ENCODE peak calls at places on chromosome 18, in five cellular contexts. T is fibroblast of lung, A is HepG2, Y is Karpas-422, F is SK-N-SH. H is an unnamed sample.
A peak's percentile ranks its signal among the peaks of the same experiment; 100 is the strongest.

GRCh38 chr18:50401888-50402287 is 27.0 kb downstream of the SKA1 start:
- DNase-seq in A (peak; percentile 77), Y (no peak), F (peak; percentile 54), T (peak; percentile 9), H (no peak)

GRCh38 chr18:55573386-55573785 is 14.6 kb downstream of the TCF4 start:
- DNase-seq in F (no peak), A (no peak), T (no peak), Y (no peak), H (no peak)

GRCh38 chr18:13136056-13136688 is 82.4 kb upstream of the LDLRAD4 start:
- DNase-seq in F (no peak), A (no peak), Y (peak; percentile 64), T (peak; percentile 43), H (no peak)

GRCh38 chr18:51582551-51582950 is 385.1 kb upstream of the MEX3C start:
- DNase-seq in F (no peak), Y (no peak), A (no peak), T (no peak), H (no peak)

GRCh38 chr18:814300-815084 is 2.5 kb upstream of the YES1 start:
- DNase-seq in T (no peak), A (no peak), F (no peak), Y (no peak), H (no peak)

GRCh38 chr18:25282282-25282681 is 69.7 kb downstream of the ZNF521 start:
- DNase-seq in T (no peak), A (no peak), F (no peak), Y (no peak), H (no peak)

GRCh38 chr18:54261894-54262293 is 7.4 kb upstream of the POLI start:
- DNase-seq in T (no peak), F (no peak), A (no peak), Y (no peak), H (no peak)

GRCh38 chr18:54775686-54776085 is 52.6 kb upstream of the RAB27B start:
- DNase-seq in Y (peak; percentile 2), A (no peak), F (peak; percentile 15), T (peak; percentile 90), H (peak; percentile 88)

GRCh38 chr18:55907352-55908045 is 319.5 kb upstream of the TCF4 start:
- DNase-seq in A (no peak), F (no peak), Y (no peak), T (peak; percentile 34), H (no peak)

GRCh38 chr18:77701977-77702376 is 452.3 kb downstream of the GALR1 start:
- DNase-seq in F (no peak), A (no peak), T (no peak), Y (peak; percentile 63), H (no peak)

GRCh38 chr18:29305516-29305915 is 1128.6 kb upstream of the CDH2 start:
- DNase-seq in T (no peak), A (no peak), F (no peak), Y (no peak), H (no peak)

GRCh38 chr18:7812431-7813063 is 245.4 kb downstream of the PTPRM start:
- DNase-seq in T (peak; percentile 87), Y (no peak), A (peak; percentile 80), F (no peak), H (peak; percentile 62)

GRCh38 chr18:40555914-40556313 is 1399.1 kb upstream of the PIK3C3 start:
- DNase-seq in T (peak; percentile 28), F (no peak), A (no peak), Y (no peak), H (peak; percentile 66)

DNA sequence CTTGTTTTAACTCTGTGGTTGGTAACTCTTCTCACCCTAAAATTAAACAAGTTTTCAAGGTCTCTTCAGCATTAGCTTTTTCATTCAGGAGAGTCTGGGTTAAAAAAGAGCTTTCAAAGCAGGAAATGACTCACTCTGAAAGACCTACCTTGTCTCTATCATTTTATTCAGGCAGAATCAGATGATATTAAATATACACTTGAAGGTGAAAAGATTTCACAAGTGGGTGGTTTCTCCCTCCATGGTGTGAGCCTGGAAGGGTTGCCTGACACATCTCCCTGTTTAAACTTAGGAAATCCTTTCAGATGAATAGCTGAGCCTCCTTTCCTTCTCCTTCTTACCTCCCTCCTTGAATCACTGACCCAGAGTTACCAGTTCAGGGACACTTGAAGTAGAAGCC is 1402.0 kb upstream of the PIK3C3 start:
- DNase-seq in F (no peak), T (peak; percentile 19), A (no peak), Y (no peak), H (no peak)
- H2AFZ ChIP-seq in F (peak overlapping the region; percentile 24), T (no peak overlapping the region), A (no peak overlapping the region), Y (no peak overlapping the region), H (no peak overlapping the region)

DNA sequence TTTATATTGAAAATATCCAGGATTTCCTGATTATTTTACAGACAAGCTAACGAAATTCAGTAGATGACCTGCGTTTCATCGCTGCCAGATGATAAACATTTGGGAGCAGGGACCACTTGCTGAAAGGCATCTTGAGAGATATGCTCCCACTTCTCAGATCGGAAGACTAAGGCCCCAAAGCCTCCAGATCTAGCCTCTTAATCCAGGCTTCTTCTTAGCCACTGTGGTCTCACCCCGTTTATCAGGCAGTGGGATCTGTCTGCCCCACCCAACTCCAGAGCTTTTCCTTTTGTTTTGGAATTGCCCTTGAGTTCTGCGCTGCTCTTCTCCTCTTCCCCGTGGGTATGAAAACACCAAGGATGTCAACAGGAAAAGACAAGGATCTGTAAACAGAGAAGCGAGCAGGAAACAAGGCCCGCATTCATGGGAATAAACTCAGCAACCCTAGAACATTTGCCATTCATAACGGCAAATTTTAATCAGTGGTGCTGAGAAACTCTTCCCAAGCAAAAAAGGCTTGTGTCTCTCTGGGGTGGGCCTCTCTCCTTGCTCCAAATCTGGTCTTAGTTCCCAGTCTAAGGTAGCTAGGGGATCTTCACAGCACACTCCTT is 21.4 kb downstream of the MYL12B start:
- DNase-seq in F (no peak), T (no peak), A (no peak), Y (no peak), H (no peak)
- H3K9ac ChIP-seq in F (no peak overlapping the region), T (no peak overlapping the region), A (no peak overlapping the region), Y (no peak overlapping the region), H (no peak overlapping the region)

GRCh38 chr18:22691988-22692710 is 241.0 kb upstream of the RBBP8 start:
- DNase-seq in T (peak; percentile 98), F (no peak), A (no peak), Y (no peak), H (peak; percentile 82)

GRCh38 chr18:22694954-22695353 is 238.2 kb upstream of the RBBP8 start:
- DNase-seq in T (peak; percentile 99), A (no peak), Y (no peak), F (no peak), H (peak; percentile 97)

GRCh38 chr18:22697561-22697960 is 235.6 kb upstream of the RBBP8 start:
- DNase-seq in Y (no peak), T (no peak), A (no peak), F (no peak), H (no peak)

GRCh38 chr18:22698711-22699110 is 234.4 kb upstream of the RBBP8 start:
- DNase-seq in Y (no peak), F (no peak), A (no peak), T (no peak), H (no peak)

GRCh38 chr18:22695674-22696073 is 237.5 kb upstream of the RBBP8 start:
- DNase-seq in A (no peak), T (no peak), Y (no peak), F (no peak), H (no peak)
- H3K4me3 ChIP-seq in A (no peak overlapping the region), T (no peak overlapping the region), Y (no peak overlapping the region), F (peak overlapping the region; percentile 34), H (no peak overlapping the region)

GRCh38 chr18:60404686-60405085 is 32.1 kb upstream of the MC4R start:
- DNase-seq in T (peak; percentile 5), F (no peak), Y (no peak), A (no peak), H (no peak)
- H2AFZ ChIP-seq in T (no peak overlapping the region), F (no peak overlapping the region), Y (no peak overlapping the region), A (no peak overlapping the region), H (no peak overlapping the region)

GRCh38 chr18:45103319-45104070 is 422.8 kb downstream of the SETBP1 start:
- DNase-seq in A (no peak), T (no peak), Y (peak; percentile 68), F (no peak), H (no peak)

GRCh38 chr18:45104071-45104440 is 423.4 kb downstream of the SETBP1 start:
- DNase-seq in Y (peak; percentile 57), F (no peak), T (no peak), A (no peak), H (no peak)

GRCh38 chr18:45107425-45107824 is 426.7 kb downstream of the SETBP1 start:
- DNase-seq in F (no peak), A (no peak), T (peak; percentile 86), Y (no peak), H (no peak)

GRCh38 chr18:45106331-45106774 is 425.7 kb downstream of the SETBP1 start:
- DNase-seq in A (no peak), Y (peak; percentile 42), T (peak; percentile 81), F (no peak), H (peak; percentile 53)

GRCh38 chr18:45102863-45103262 is 422.2 kb downstream of the SETBP1 start:
- DNase-seq in T (no peak), A (no peak), F (no peak), Y (peak; percentile 42), H (no peak)
- H3K9ac ChIP-seq in T (no peak overlapping the region), A (no peak overlapping the region), F (no peak overlapping the region), Y (peak overlapping the region; percentile 47), H (no peak overlapping the region)

GRCh38 chr18:23994361-23994902 is 20.1 kb upstream of the TTC39C start:
- DNase-seq in Y (no peak), F (peak; percentile 65), A (peak; percentile 52), T (peak; percentile 92), H (peak; percentile 76)
- H3K4me3 ChIP-seq in Y (no peak overlapping the region), F (peak overlapping the region; percentile 47), A (no peak overlapping the region), T (peak overlapping the region; percentile 46), H (peak overlapping the region; percentile 47)

GRCh38 chr18:73408434-73408833 is 540.6 kb upstream of the NETO1 start:
- DNase-seq in Y (no peak), T (peak; percentile 63), A (no peak), F (no peak), H (peak; percentile 39)

GRCh38 chr18:73409242-73409641 is 541.5 kb upstream of the NETO1 start:
- DNase-seq in F (no peak), A (no peak), T (peak; percentile 35), Y (no peak), H (peak; percentile 5)

GRCh38 chr18:73407506-73407905 is 539.7 kb upstream of the NETO1 start:
- DNase-seq in F (no peak), T (peak; percentile 9), A (no peak), Y (no peak), H (peak; percentile 43)
- H2AFZ ChIP-seq in F (no peak overlapping the region), T (no peak overlapping the region), A (no peak overlapping the region), Y (no peak overlapping the region), H (no peak overlapping the region)

GRCh38 chr18:22468554-22468891 is 50.8 kb upstream of the CTAGE1 start:
- DNase-seq in T (no peak), F (no peak), A (no peak), Y (no peak), H (no peak)
- H3K9ac ChIP-seq in T (no peak overlapping the region), F (no peak overlapping the region), A (no peak overlapping the region), Y (no peak overlapping the region), H (peak overlapping the region; percentile 58)

DNA sequence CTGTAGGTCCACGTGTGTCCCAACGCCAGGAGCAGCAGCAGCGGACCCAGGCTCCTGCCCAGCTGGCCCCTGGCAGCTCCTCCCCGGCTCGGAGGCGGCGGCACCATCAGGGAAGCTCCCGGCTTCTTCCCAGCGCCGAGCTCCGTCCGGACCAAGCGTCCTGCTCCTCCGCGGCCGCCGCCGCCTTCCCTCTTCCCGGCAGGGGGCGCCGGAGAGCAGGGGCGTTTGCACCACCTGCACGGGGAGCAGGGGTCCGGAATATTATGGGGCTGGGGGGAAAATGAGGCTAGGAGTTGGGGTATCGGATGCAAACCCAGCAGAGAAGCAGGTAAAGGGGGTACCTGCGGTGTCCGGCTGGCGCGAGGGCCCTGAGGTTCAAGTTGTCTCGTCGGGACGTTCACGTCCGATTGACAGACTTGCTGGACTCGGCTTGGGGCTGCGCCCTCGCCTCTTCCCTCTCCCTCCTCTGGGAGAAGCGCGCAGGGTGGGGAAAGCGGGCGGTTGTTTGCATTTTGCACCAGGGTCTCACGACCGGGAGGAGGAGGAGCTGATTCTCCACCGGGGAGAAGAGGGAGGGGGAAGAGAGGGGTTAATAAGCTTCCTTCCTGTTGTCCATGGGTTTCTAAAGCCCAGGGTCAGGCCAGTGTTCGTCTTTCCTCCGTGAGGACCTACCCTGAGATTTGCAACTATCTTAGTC is at the start of gene CCBE1:
- DNase-seq in T (peak; percentile 71), Y (no peak), A (no peak), F (peak; percentile 70), H (peak; percentile 64)
- H3K4me3 ChIP-seq in T (peak within 1 kb of the TSS; percentile 70), Y (no peak within 1 kb of the TSS), A (no peak within 1 kb of the TSS), F (peak within 1 kb of the TSS; percentile 59), H (peak within 1 kb of the TSS; percentile 53)

H was measured in mesenchymal stem cell.